ENCODE peak calls at places on chromosomes 1 and 21, in five cellular contexts. One of them, this sample, is unnamed.

GRCh38 chr1:222124602-222125001 is 382.7 kb upstream of the DUSP10 start:
- DNase-seq in K562: no peak
- DNase-seq in HepG2: no peak
- DNase-seq in H1: no peak
- DNase-seq in GM12878: no peak
- DNase-seq in this sample: peak; percentile 63

GRCh38 chr1:244792188-244792850 is 43.1 kb upstream of the COX20 start:
- DNase-seq in HepG2: no peak
- DNase-seq in GM12878: no peak
- DNase-seq in H1: no peak
- DNase-seq in K562: no peak
- DNase-seq in this sample: no peak

GRCh38 chr1:234240680-234241079 is 132.6 kb upstream of the COA6 start:
- DNase-seq in GM12878: no peak
- DNase-seq in H1: no peak
- DNase-seq in K562: no peak
- DNase-seq in HepG2: no peak
- DNase-seq in this sample: no peak

GRCh38 chr1:16145988-16146887 is 9.6 kb downstream of the EPHA2 start:
- DNase-seq in HepG2: peak; percentile 90
- DNase-seq in GM12878: no peak
- DNase-seq in H1: peak; percentile 91
- DNase-seq in K562: peak; percentile 98
- DNase-seq in this sample: peak; percentile 95

GRCh38 chr1:218273757-218274505 is 11.2 kb upstream of the RRP15 start:
- DNase-seq in HepG2: no peak
- DNase-seq in H1: no peak
- DNase-seq in K562: no peak
- DNase-seq in GM12878: no peak
- DNase-seq in this sample: no peak

GRCh38 chr1:231549733-231550447 is 21.4 kb downstream of the TSNAX start:
- DNase-seq in GM12878: no peak
- DNase-seq in H1: no peak
- DNase-seq in K562: no peak
- DNase-seq in HepG2: no peak
- DNase-seq in this sample: no peak

GRCh38 chr1:110172001-110172400 is 21.7 kb downstream of the SLC6A17 start:
- DNase-seq in H1: no peak
- DNase-seq in HepG2: no peak
- DNase-seq in GM12878: no peak
- DNase-seq in K562: no peak
- DNase-seq in this sample: no peak

GRCh38 chr1:163197022-163197421 is 5.7 kb downstream of the RGS5 start:
- DNase-seq in H1: no peak
- DNase-seq in K562: no peak
- DNase-seq in GM12878: no peak
- DNase-seq in HepG2: no peak
- DNase-seq in this sample: no peak

GRCh38 chr1:16067127-16067768 is 6.2 kb downstream of the FAM131C start:
- DNase-seq in H1: no peak
- DNase-seq in K562: no peak
- DNase-seq in GM12878: no peak
- DNase-seq in HepG2: peak; percentile 61
- DNase-seq in this sample: peak; percentile 71

GRCh38 chr1:234123867-234124266 is 219.4 kb downstream of the SLC35F3 start:
- DNase-seq in K562: no peak
- DNase-seq in HepG2: no peak
- DNase-seq in H1: no peak
- DNase-seq in GM12878: no peak
- DNase-seq in this sample: no peak

GRCh38 chr1:110155878-110156522 is 5.7 kb downstream of the SLC6A17 start:
- DNase-seq in H1: peak; percentile 94
- DNase-seq in HepG2: peak; percentile 4
- DNase-seq in K562: peak; percentile 75
- DNase-seq in GM12878: no peak
- DNase-seq in this sample: peak; percentile 76

GRCh38 chr1:8077602-8078001 is 51.5 kb upstream of the ERRFI1 start:
- DNase-seq in K562: peak; percentile 52
- DNase-seq in H1: no peak
- DNase-seq in GM12878: no peak
- DNase-seq in HepG2: no peak
- DNase-seq in this sample: no peak

GRCh38 chr21:36693144-36694040 is 5.5 kb upstream of the SIM2 start:
- DNase-seq in GM12878: no peak
- DNase-seq in K562: no peak
- DNase-seq in HepG2: no peak
- DNase-seq in H1: peak; percentile 83
- DNase-seq in this sample: peak; percentile 72

GRCh38 chr1:100463809-100464424 is 74.0 kb upstream of the GPR88 start:
- DNase-seq in HepG2: peak; percentile 64
- DNase-seq in H1: no peak
- DNase-seq in K562: peak; percentile 51
- DNase-seq in GM12878: no peak
- DNase-seq in this sample: peak; percentile 91

GRCh38 chr1:228463009-228463558 is 24.1 kb upstream of the RNF187 start:
- DNase-seq in K562: no peak
- DNase-seq in GM12878: no peak
- DNase-seq in H1: no peak
- DNase-seq in HepG2: no peak
- DNase-seq in this sample: no peak

GRCh38 chr1:1229770-1230169 is 2.0 kb downstream of the SDF4 start:
- DNase-seq in HepG2: no peak
- DNase-seq in H1: no peak
- DNase-seq in K562: no peak
- DNase-seq in GM12878: no peak
- DNase-seq in this sample: no peak

GRCh38 chr1:107140703-107141490 is at the start of gene NTNG1:
- DNase-seq in H1: peak; percentile 69
- DNase-seq in K562: no peak
- DNase-seq in HepG2: no peak
- DNase-seq in GM12878: no peak
- DNase-seq in this sample: peak; percentile 69

GRCh38 chr21:43740497-43741156 is 21.7 kb downstream of the PDXK start:
- DNase-seq in H1: peak; percentile 69
- DNase-seq in HepG2: no peak
- DNase-seq in GM12878: no peak
- DNase-seq in K562: no peak
- DNase-seq in this sample: peak; percentile 81

GRCh38 chr1:160813215-160813614 is 17.2 kb downstream of the LY9 start:
- DNase-seq in HepG2: peak; percentile 26
- DNase-seq in K562: peak; percentile 44
- DNase-seq in GM12878: no peak
- DNase-seq in H1: no peak
- DNase-seq in this sample: no peak

GRCh38 chr1:180643693-180644092 is 11.9 kb downstream of the XPR1 start:
- DNase-seq in HepG2: no peak
- DNase-seq in GM12878: no peak
- DNase-seq in H1: no peak
- DNase-seq in K562: no peak
- DNase-seq in this sample: no peak

GRCh38 chr1:15260418-15261154 is 13.6 kb downstream of the FHAD1 start:
- DNase-seq in K562: peak; percentile 62
- DNase-seq in H1: peak; percentile 24
- DNase-seq in HepG2: peak; percentile 89
- DNase-seq in GM12878: no peak
- DNase-seq in this sample: no peak

GRCh38 chr1:1847501-1848289 is 43.2 kb downstream of the GNB1 start:
- DNase-seq in K562: no peak
- DNase-seq in GM12878: no peak
- DNase-seq in H1: no peak
- DNase-seq in HepG2: no peak
- DNase-seq in this sample: no peak

GRCh38 chr1:10796029-10796944 is at the start of gene CASZ1:
- DNase-seq in HepG2: peak; percentile 62
- DNase-seq in K562: peak; percentile 81
- DNase-seq in H1: peak; percentile 95
- DNase-seq in GM12878: no peak
- DNase-seq in this sample: peak; percentile 96

GRCh38 chr1:246527402-246528088 is 20.5 kb upstream of the SMYD3 start:
- DNase-seq in GM12878: no peak
- DNase-seq in K562: no peak
- DNase-seq in HepG2: no peak
- DNase-seq in H1: no peak
- DNase-seq in this sample: no peak

GRCh38 chr1:116224111-116224510 is 112.9 kb downstream of the MAB21L3 start:
- DNase-seq in H1: no peak
- DNase-seq in K562: no peak
- DNase-seq in GM12878: no peak
- DNase-seq in HepG2: no peak
- DNase-seq in this sample: no peak

GRCh38 chr21:37435120-37435519 is 68.5 kb downstream of the DYRK1A start:
- DNase-seq in K562: peak; percentile 94
- DNase-seq in H1: no peak
- DNase-seq in GM12878: no peak
- DNase-seq in HepG2: no peak
- DNase-seq in this sample: peak; percentile 98

GRCh38 chr1:55504306-55504706 is 289.1 kb upstream of the USP24 start:
- DNase-seq in K562: no peak
- DNase-seq in HepG2: no peak
- DNase-seq in GM12878: no peak
- DNase-seq in H1: no peak
- DNase-seq in this sample: no peak

GRCh38 chr1:151539321-151540020 is 638 bp upstream of the TUFT1 start:
- DNase-seq in H1: no peak
- DNase-seq in K562: peak; percentile 75
- DNase-seq in HepG2: peak; percentile 83
- DNase-seq in GM12878: peak; percentile 26
- DNase-seq in this sample: peak; percentile 92

GRCh38 chr1:94714552-94714951 is 105.6 kb upstream of the SLC44A3 start:
- DNase-seq in HepG2: no peak
- DNase-seq in H1: no peak
- DNase-seq in GM12878: no peak
- DNase-seq in K562: no peak
- DNase-seq in this sample: no peak

GRCh38 chr21:41316641-41317392 is at the start of gene FAM3B:
- DNase-seq in H1: peak; percentile 83
- DNase-seq in HepG2: no peak
- DNase-seq in K562: no peak
- DNase-seq in GM12878: no peak
- DNase-seq in this sample: peak; percentile 85

DNA sequence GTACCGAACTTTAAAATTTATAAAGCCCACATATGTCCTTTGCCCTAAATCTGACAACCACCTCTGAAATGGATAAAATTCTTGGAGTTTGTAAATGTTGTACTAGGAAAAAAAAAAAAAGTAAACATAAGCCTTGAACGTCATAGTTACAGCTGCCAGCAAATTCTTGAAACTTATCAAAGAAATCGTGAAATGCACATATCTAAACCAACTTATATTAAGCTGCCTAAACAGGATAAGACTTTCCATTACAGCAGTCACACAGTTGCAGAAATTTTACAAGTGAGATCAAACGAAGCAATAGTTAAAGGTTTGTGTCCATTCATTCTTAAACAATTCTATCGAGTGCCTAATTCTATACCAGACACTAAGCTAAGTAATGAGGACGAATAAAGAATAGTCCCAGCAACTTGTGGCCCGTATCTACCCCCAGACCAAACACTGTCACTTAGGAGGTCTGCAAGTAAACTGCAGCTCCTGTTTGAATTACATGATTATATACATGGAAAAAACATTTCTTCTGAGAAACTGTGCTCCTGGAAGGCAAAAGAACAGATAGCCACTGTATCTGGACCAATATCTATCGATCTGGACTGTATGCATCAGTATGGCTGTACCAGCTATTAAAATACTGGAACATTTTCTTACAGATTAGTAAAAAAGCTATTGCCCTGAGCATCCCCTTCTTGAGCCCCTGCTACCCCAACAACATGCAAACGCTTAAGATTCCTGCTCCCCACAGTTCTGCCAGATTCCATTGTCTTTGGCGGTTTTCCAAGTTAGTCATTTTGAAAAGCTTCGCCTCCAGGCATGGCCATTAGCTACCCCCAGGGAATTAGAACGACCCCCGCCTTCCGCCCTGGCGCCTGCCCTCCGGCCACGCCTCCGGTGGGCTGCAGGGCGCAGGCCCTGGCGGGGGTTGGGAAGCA is 3.4 kb upstream of the SEC22B start:
- DNase-seq in GM12878: no peak
- DNase-seq in HepG2: no peak
- DNase-seq in K562: peak; percentile 5
- DNase-seq in H1: peak; percentile 58
- DNase-seq in this sample: peak; percentile 41
- TF ChIP-seq CREB1 in GM12878: no peak
- TF ChIP-seq CREB1 in HepG2: no peak
- TF ChIP-seq CREB1 in K562: no peak
- TF ChIP-seq CREB1 in H1: no peak
- TF ChIP-seq CREB1 in this sample: no peak

DNA sequence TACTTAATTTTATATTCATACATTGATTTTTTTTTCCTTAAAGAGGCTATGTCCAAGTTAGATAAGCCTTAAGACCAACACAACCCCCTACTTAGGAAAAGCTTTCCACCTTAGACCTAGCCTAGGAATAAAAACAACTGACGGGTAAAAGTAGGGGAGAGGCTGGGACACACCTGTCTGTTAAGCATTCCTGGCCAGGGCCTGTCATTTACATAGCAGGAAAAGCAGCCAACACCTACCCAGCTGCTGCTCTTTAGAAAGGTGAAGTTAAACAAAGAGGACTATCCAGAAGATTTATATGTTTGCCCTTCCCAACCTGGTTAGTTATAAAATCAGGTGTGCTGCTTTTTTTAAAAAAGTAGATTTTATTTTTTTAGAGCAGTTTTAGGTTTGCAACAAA is 29.1 kb upstream of the SAMD13 start:
- DNase-seq in H1: no peak
- DNase-seq in K562: no peak
- DNase-seq in HepG2: no peak
- DNase-seq in GM12878: no peak
- DNase-seq in this sample: peak; percentile 78
- TF ChIP-seq POLR2AphosphoS5 in H1: no peak
- TF ChIP-seq POLR2AphosphoS5 in K562: no peak
- TF ChIP-seq POLR2AphosphoS5 in HepG2: no peak
- TF ChIP-seq POLR2AphosphoS5 in GM12878: no peak
- TF ChIP-seq POLR2AphosphoS5 in this sample: no peak

GRCh38 chr1:206453111-206453510 is 17.2 kb upstream of the IKBKE start:
- DNase-seq in H1: no peak
- DNase-seq in GM12878: no peak
- DNase-seq in HepG2: no peak
- DNase-seq in K562: no peak
- DNase-seq in this sample: no peak
- TF ChIP-seq CREB1 in H1: no peak
- TF ChIP-seq CREB1 in GM12878: no peak
- TF ChIP-seq CREB1 in HepG2: no peak
- TF ChIP-seq CREB1 in K562: no peak
- TF ChIP-seq CREB1 in this sample: no peak

GRCh38 chr1:213274140-213274539 is 223.1 kb downstream of the RPS6KC1 start:
- DNase-seq in K562: no peak
- DNase-seq in GM12878: no peak
- DNase-seq in HepG2: peak; percentile 25
- DNase-seq in H1: no peak
- DNase-seq in this sample: no peak

GRCh38 chr1:213276236-213276635 is 225.2 kb downstream of the RPS6KC1 start:
- DNase-seq in GM12878: no peak
- DNase-seq in HepG2: peak; percentile 66
- DNase-seq in K562: no peak
- DNase-seq in H1: no peak
- DNase-seq in this sample: no peak

GRCh38 chr1:213273546-213273945 is 222.5 kb downstream of the RPS6KC1 start:
- DNase-seq in GM12878: no peak
- DNase-seq in H1: no peak
- DNase-seq in HepG2: no peak
- DNase-seq in K562: no peak
- DNase-seq in this sample: no peak

GRCh38 chr1:213277036-213277435 is 226.0 kb downstream of the RPS6KC1 start:
- DNase-seq in K562: no peak
- DNase-seq in HepG2: peak; percentile 45
- DNase-seq in GM12878: no peak
- DNase-seq in H1: no peak
- DNase-seq in this sample: no peak

GRCh38 chr1:213275293-213275692 is 224.3 kb downstream of the RPS6KC1 start:
- DNase-seq in H1: no peak
- DNase-seq in K562: no peak
- DNase-seq in GM12878: no peak
- DNase-seq in HepG2: no peak
- DNase-seq in this sample: no peak
- TF ChIP-seq POLR2AphosphoS5 in H1: no peak
- TF ChIP-seq POLR2AphosphoS5 in K562: no peak
- TF ChIP-seq POLR2AphosphoS5 in GM12878: no peak
- TF ChIP-seq POLR2AphosphoS5 in HepG2: no peak
- TF ChIP-seq POLR2AphosphoS5 in this sample: no peak

This sample was measured in GM23338.